ENCODE peak calls at places on chromosomes 5 and 9, in five cellular contexts. N, S, T, Y and K are unnamed samples.

GRCh38 chr5:93929146-93929545 is 187.7 kb upstream of the POU5F2 start:
- DNase-seq in N (no peak), T (peak), Y (no peak), S (no peak), K (peak)

GRCh38 chr5:75603835-75604234 is 7.4 kb upstream of the ANKDD1B start:
- DNase-seq in S (no peak), N (no peak), T (no peak), Y (no peak), K (no peak)

GRCh38 chr5:469752-470483 is 26.9 kb downstream of the EXOC3 start:
- DNase-seq in Y (peak), N (no peak), S (peak), T (no peak), K (no peak)

GRCh38 chr5:121954086-121954485 is 7.7 kb upstream of the SRFBP1 start:
- DNase-seq in T (no peak), Y (no peak), S (no peak), N (no peak), K (no peak)

GRCh38 chr5:144467795-144468194 is 297.1 kb downstream of the KCTD16 start:
- DNase-seq in S (peak), N (peak), T (no peak), Y (no peak), K (peak)

GRCh38 chr5:79886456-79886855 is 104.6 kb downstream of the MTX3 start:
- DNase-seq in T (no peak), N (no peak), Y (no peak), S (no peak), K (no peak)

GRCh38 chr5:73969195-73970059 is 343.4 kb downstream of the ARHGEF28 start:
- DNase-seq in N (no peak), T (no peak), Y (no peak), S (no peak), K (no peak)

GRCh38 chr9:106697390-106697789 is 165.6 kb upstream of the ZNF462 start:
- DNase-seq in N (peak), S (no peak), Y (no peak), T (no peak), K (no peak)

GRCh38 chr9:133528887-133529262 is 4.1 kb upstream of the MYMK start:
- DNase-seq in Y (no peak), N (no peak), S (no peak), T (no peak), K (no peak)

GRCh38 chr5:39500656-39501295 is 76.0 kb upstream of the DAB2 start:
- DNase-seq in N (no peak), Y (no peak), S (no peak), T (no peak), K (no peak)

GRCh38 chr5:10562202-10563131 is 1.4 kb upstream of the ANKRD33B start:
- DNase-seq in T (no peak), S (no peak), Y (peak), N (peak), K (no peak)

GRCh38 chr9:83637389-83637788 is 14.4 kb downstream of the IDNK start:
- DNase-seq in T (no peak), S (no peak), Y (no peak), N (no peak), K (no peak)

GRCh38 chr9:98185021-98185567 is 7.3 kb downstream of the CORO2A start:
- DNase-seq in N (no peak), Y (no peak), S (no peak), T (no peak), K (no peak)

GRCh38 chr5:113187879-113188278 is 211.3 kb downstream of the DCP2 start:
- DNase-seq in N (no peak), T (no peak), S (no peak), Y (no peak), K (no peak)

GRCh38 chr5:1107167-1108007 is 4.5 kb downstream of the SLC12A7 start:
- DNase-seq in Y (no peak), S (no peak), T (no peak), N (peak), K (no peak)

GRCh38 chr9:128553695-128554094 is 1.3 kb downstream of the SPTAN1 start:
- DNase-seq in Y (no peak), T (peak), S (no peak), N (no peak), K (no peak)

GRCh38 chr5:160339406-160340140 is 27.2 kb upstream of the CCNJL start:
- DNase-seq in N (no peak), S (no peak), T (no peak), Y (peak), K (no peak)

GRCh38 chr5:145697251-145698016 is 137.7 kb downstream of the PRELID2 start:
- DNase-seq in T (peak), N (peak), Y (no peak), S (no peak), K (no peak)

GRCh38 chr5:101937041-101937440 is 359.0 kb downstream of the SLCO4C1 start:
- DNase-seq in S (no peak), T (no peak), N (no peak), Y (no peak), K (no peak)

GRCh38 chr9:83491995-83492394 is 46.2 kb downstream of the FRMD3 start:
- DNase-seq in S (no peak), N (no peak), T (no peak), Y (no peak), K (no peak)

GRCh38 chr9:85900504-85901201 is 40.3 kb upstream of the NAA35 start:
- DNase-seq in S (no peak), T (peak), N (peak), Y (no peak), K (peak)

GRCh38 chr5:145110826-145111225 is 724.3 kb downstream of the PRELID2 start:
- DNase-seq in T (no peak), N (no peak), S (no peak), Y (no peak), K (no peak)

GRCh38 chr9:35106343-35106730 is 3.4 kb upstream of the STOML2 start:
- DNase-seq in Y (no peak), S (no peak), N (no peak), T (no peak), K (no peak)

GRCh38 chr9:133518193-133518592 is 6.6 kb downstream of the MYMK start:
- DNase-seq in S (peak), T (no peak), N (no peak), Y (no peak), K (no peak)

DNA sequence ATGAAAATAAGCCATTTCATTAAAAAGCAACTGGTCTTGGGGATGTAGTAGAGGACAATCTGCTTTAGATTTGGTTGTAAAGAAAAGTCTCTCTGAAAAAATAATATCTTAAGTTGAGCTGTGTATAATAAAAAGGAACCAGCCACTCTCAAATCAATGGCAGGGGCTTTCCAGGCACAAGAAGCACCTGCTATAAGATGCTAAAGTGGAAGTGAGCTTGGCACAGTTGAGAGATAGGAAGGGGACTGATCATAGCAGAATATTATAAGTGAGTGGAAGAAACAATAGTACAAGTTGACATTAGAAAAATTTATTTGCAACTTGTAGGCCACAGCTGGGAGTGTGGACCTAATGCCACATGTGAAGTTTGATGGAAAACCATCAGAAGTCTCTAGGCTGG is 28.1 kb upstream of the SPINK5 start:
- DNase-seq in T (no peak), S (no peak), N (no peak), Y (no peak), K (no peak)
- H3K4me3 ChIP-seq in T (no peak), S (no peak), N (no peak), Y (no peak), K (no peak)

DNA sequence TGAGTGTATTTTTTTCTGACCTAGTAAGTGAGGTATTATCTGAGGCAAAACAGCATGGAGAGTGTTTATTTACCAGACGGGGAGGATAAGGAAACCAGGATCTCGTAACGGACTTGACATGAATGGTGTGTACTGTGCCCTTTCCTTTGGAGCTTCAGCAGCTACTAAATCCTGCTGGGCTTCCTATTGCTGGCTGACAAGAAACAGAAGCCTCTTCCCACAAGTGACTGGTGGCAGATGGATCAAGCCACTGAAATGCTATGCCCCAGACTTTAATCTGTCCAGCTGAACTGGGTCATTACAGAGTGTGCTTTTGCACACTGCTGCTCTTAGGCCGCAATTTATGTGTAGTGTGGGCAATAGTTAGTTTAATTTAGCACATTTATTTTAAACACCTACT is 162.7 kb upstream of the MRPS30 start:
- DNase-seq in T (no peak), S (no peak), N (no peak), Y (no peak), K (no peak)
- H3K4me3 ChIP-seq in T (no peak), S (no peak), N (no peak), Y (no peak), K (no peak)

GRCh38 chr9:137416563-137417151 is 6.3 kb downstream of the EXD3 start:
- DNase-seq in N (no peak), Y (no peak), T (no peak), S (peak), K (no peak)
- H3K4me3 ChIP-seq in N (no peak), Y (peak), T (no peak), S (peak), K (no peak)

GRCh38 chr5:132748522-132749000 is 1.3 kb downstream of the CCNI2 start:
- DNase-seq in N (no peak), Y (no peak), T (no peak), S (no peak), K (no peak)

GRCh38 chr5:132747064-132747692 is at the start of gene CCNI2:
- DNase-seq in N (peak), T (no peak), Y (no peak), S (peak), K (no peak)

GRCh38 chr5:132747693-132748440 is 641 bp downstream of the CCNI2 start:
- DNase-seq in T (no peak), S (peak), N (peak), Y (no peak), K (no peak)

GRCh38 chr5:132744659-132745058 is 2.6 kb upstream of the CCNI2 start:
- DNase-seq in Y (no peak), T (no peak), S (no peak), N (no peak), K (no peak)

DNA sequence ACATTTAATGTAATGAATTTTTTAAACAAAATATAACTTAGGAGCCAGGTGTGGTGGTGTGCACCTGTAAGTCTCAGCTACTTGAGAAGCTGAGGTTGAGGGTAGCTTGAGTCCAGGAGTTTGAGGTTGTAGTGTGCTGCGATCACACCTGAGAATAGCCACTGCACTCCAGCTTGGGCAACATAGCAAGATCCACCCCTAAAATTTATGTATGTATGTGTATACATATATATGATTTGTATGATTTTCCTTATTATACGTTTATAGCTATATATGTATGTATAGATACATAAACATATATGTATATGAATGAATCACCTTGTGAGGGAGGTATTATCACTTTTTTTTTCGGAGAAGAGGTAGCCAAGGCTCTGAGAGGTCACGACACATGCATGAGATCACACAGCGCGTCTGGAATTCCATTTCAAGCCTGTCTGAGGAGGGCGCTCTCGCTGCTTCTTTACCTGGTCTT is 598 bp upstream of the CCNI2 start:
- DNase-seq in N (peak), T (no peak), S (no peak), Y (no peak), K (no peak)
- H3K4me3 ChIP-seq in N (peak), T (peak), S (peak), Y (peak), K (peak)

GRCh38 chr5:142421158-142421617 is 96.4 kb upstream of the SPRY4 start:
- DNase-seq in T (no peak), Y (no peak), S (no peak), N (no peak), K (no peak)
- H3K4me3 ChIP-seq in T (no peak), Y (no peak), S (no peak), N (no peak), K (no peak)

GRCh38 chr9:87713278-87713989 is 12.5 kb upstream of the CTSL start:
- DNase-seq in N (peak), S (no peak), Y (peak), T (peak), K (peak)
- H3K4me3 ChIP-seq in N (no peak), S (no peak), Y (peak), T (peak), K (peak)

GRCh38 chr9:125126019-125126746 is 17.1 kb downstream of the SCAI start:
- DNase-seq in Y (peak), T (peak), N (no peak), S (peak), K (peak)

GRCh38 chr9:125133403-125134316 is 9.7 kb downstream of the SCAI start:
- DNase-seq in N (no peak), T (no peak), S (no peak), Y (no peak), K (no peak)

GRCh38 chr9:125137200-125137599 is 6.1 kb downstream of the SCAI start:
- DNase-seq in S (no peak), T (peak), N (no peak), Y (no peak), K (no peak)

GRCh38 chr9:125131778-125132177 is 11.6 kb downstream of the SCAI start:
- DNase-seq in S (no peak), N (no peak), T (no peak), Y (no peak), K (no peak)
- H3K4me3 ChIP-seq in S (no peak), N (no peak), T (no peak), Y (no peak), K (no peak)